ENCODE peak calls at places on chromosomes 16 and 17, in ten cellular contexts. One of them, this sample, is unnamed.

GRCh38 chr16:21302454-21302853 is 24.4 kb upstream of the CRYM start:
- DNase-seq in uterus: no peak
- DNase-seq in Peyer's patch: no peak
- DNase-seq in stomach: no peak
- DNase-seq in ovary: no peak
- DNase-seq in breast epithelium: no peak
- DNase-seq in heart left ventricle: no peak
- DNase-seq in suprapubic skin: no peak
- DNase-seq in body of pancreas: no peak
- DNase-seq in adrenal gland: no peak
- DNase-seq in this sample: peak

GRCh38 chr16:75064403-75065148 is 52.0 kb downstream of the LDHD start:
- DNase-seq in Peyer's patch: peak
- DNase-seq in ovary: no peak
- DNase-seq in breast epithelium: peak
- DNase-seq in body of pancreas: no peak
- DNase-seq in suprapubic skin: no peak
- DNase-seq in heart left ventricle: no peak
- DNase-seq in adrenal gland: no peak
- DNase-seq in uterus: no peak
- DNase-seq in stomach: peak
- DNase-seq in this sample: peak

GRCh38 chr16:11232852-11233726 is 22.9 kb downstream of the SOCS1 start:
- DNase-seq in ovary: no peak
- DNase-seq in uterus: no peak
- DNase-seq in breast epithelium: peak
- DNase-seq in body of pancreas: no peak
- DNase-seq in suprapubic skin: no peak
- DNase-seq in heart left ventricle: peak
- DNase-seq in Peyer's patch: peak
- DNase-seq in adrenal gland: no peak
- DNase-seq in stomach: peak
- DNase-seq in this sample: no peak

GRCh38 chr16:86185089-86185488 is 286.1 kb downstream of the IRF8 start:
- DNase-seq in body of pancreas: no peak
- DNase-seq in adrenal gland: no peak
- DNase-seq in breast epithelium: no peak
- DNase-seq in heart left ventricle: no peak
- DNase-seq in ovary: no peak
- DNase-seq in suprapubic skin: no peak
- DNase-seq in stomach: no peak
- DNase-seq in uterus: no peak
- DNase-seq in Peyer's patch: no peak
- DNase-seq in this sample: no peak

GRCh38 chr17:18850679-18851078 is 7.3 kb upstream of the PRPSAP2 start:
- DNase-seq in body of pancreas: no peak
- DNase-seq in stomach: no peak
- DNase-seq in adrenal gland: no peak
- DNase-seq in suprapubic skin: no peak
- DNase-seq in ovary: no peak
- DNase-seq in breast epithelium: no peak
- DNase-seq in heart left ventricle: no peak
- DNase-seq in uterus: no peak
- DNase-seq in Peyer's patch: no peak
- DNase-seq in this sample: no peak

GRCh38 chr16:87416826-87417471 is 24.8 kb downstream of the MAP1LC3B start:
- DNase-seq in breast epithelium: no peak
- DNase-seq in adrenal gland: peak
- DNase-seq in ovary: no peak
- DNase-seq in stomach: no peak
- DNase-seq in uterus: peak
- DNase-seq in suprapubic skin: no peak
- DNase-seq in heart left ventricle: no peak
- DNase-seq in Peyer's patch: no peak
- DNase-seq in body of pancreas: no peak
- DNase-seq in this sample: peak

GRCh38 chr17:29363716-29364115 is 26.4 kb upstream of the TAOK1 start:
- DNase-seq in breast epithelium: no peak
- DNase-seq in ovary: no peak
- DNase-seq in uterus: no peak
- DNase-seq in stomach: no peak
- DNase-seq in heart left ventricle: no peak
- DNase-seq in suprapubic skin: no peak
- DNase-seq in adrenal gland: no peak
- DNase-seq in body of pancreas: no peak
- DNase-seq in Peyer's patch: no peak
- DNase-seq in this sample: no peak

GRCh38 chr17:36878216-36878615 is 59.1 kb upstream of the LHX1 start:
- DNase-seq in ovary: no peak
- DNase-seq in adrenal gland: no peak
- DNase-seq in Peyer's patch: no peak
- DNase-seq in uterus: no peak
- DNase-seq in heart left ventricle: no peak
- DNase-seq in breast epithelium: no peak
- DNase-seq in stomach: no peak
- DNase-seq in body of pancreas: no peak
- DNase-seq in suprapubic skin: no peak
- DNase-seq in this sample: no peak

GRCh38 chr17:74163271-74163821 is 40.1 kb upstream of the RPL38 start:
- DNase-seq in body of pancreas: no peak
- DNase-seq in adrenal gland: no peak
- DNase-seq in ovary: no peak
- DNase-seq in stomach: no peak
- DNase-seq in Peyer's patch: no peak
- DNase-seq in breast epithelium: no peak
- DNase-seq in uterus: no peak
- DNase-seq in suprapubic skin: peak
- DNase-seq in heart left ventricle: no peak
- DNase-seq in this sample: no peak

GRCh38 chr16:52613508-52613907 is 66.6 kb upstream of the TOX3 start:
- DNase-seq in ovary: no peak
- DNase-seq in suprapubic skin: no peak
- DNase-seq in Peyer's patch: no peak
- DNase-seq in stomach: no peak
- DNase-seq in adrenal gland: no peak
- DNase-seq in heart left ventricle: no peak
- DNase-seq in breast epithelium: no peak
- DNase-seq in uterus: no peak
- DNase-seq in body of pancreas: no peak
- DNase-seq in this sample: no peak

GRCh38 chr16:23679986-23680336 is 1.3 kb downstream of the PLK1 start:
- DNase-seq in ovary: no peak
- DNase-seq in adrenal gland: no peak
- DNase-seq in suprapubic skin: no peak
- DNase-seq in Peyer's patch: no peak
- DNase-seq in heart left ventricle: no peak
- DNase-seq in breast epithelium: no peak
- DNase-seq in uterus: no peak
- DNase-seq in body of pancreas: no peak
- DNase-seq in stomach: no peak
- DNase-seq in this sample: no peak

GRCh38 chr16:23676924-23677480 is 1.7 kb upstream of the PLK1 start:
- DNase-seq in adrenal gland: no peak
- DNase-seq in uterus: no peak
- DNase-seq in breast epithelium: no peak
- DNase-seq in suprapubic skin: no peak
- DNase-seq in heart left ventricle: no peak
- DNase-seq in body of pancreas: peak
- DNase-seq in Peyer's patch: peak
- DNase-seq in ovary: no peak
- DNase-seq in stomach: no peak
- DNase-seq in this sample: no peak

GRCh38 chr16:23679274-23679985 is 741 bp downstream of the PLK1 start:
- DNase-seq in stomach: no peak
- DNase-seq in body of pancreas: no peak
- DNase-seq in Peyer's patch: peak
- DNase-seq in uterus: no peak
- DNase-seq in ovary: no peak
- DNase-seq in heart left ventricle: no peak
- DNase-seq in breast epithelium: no peak
- DNase-seq in adrenal gland: peak
- DNase-seq in suprapubic skin: no peak
- DNase-seq in this sample: peak

GRCh38 chr16:23682181-23682580 is 3.5 kb downstream of the PLK1 start:
- DNase-seq in stomach: no peak
- DNase-seq in uterus: no peak
- DNase-seq in breast epithelium: no peak
- DNase-seq in ovary: no peak
- DNase-seq in suprapubic skin: no peak
- DNase-seq in body of pancreas: no peak
- DNase-seq in adrenal gland: no peak
- DNase-seq in heart left ventricle: no peak
- DNase-seq in Peyer's patch: no peak
- DNase-seq in this sample: peak

GRCh38 chr16:23678430-23679273 is at the start of gene PLK1:
- DNase-seq in Peyer's patch: peak
- DNase-seq in ovary: peak
- DNase-seq in stomach: peak
- DNase-seq in adrenal gland: peak
- DNase-seq in breast epithelium: peak
- DNase-seq in heart left ventricle: peak
- DNase-seq in uterus: peak
- DNase-seq in body of pancreas: peak
- DNase-seq in suprapubic skin: peak
- DNase-seq in this sample: peak
- TF ChIP-seq POLR2A in Peyer's patch: no peak
- TF ChIP-seq POLR2A in ovary: no peak
- TF ChIP-seq POLR2A in stomach: no peak
- TF ChIP-seq POLR2A in adrenal gland: no peak
- TF ChIP-seq POLR2A in breast epithelium: no peak
- TF ChIP-seq POLR2A in heart left ventricle: no peak
- TF ChIP-seq POLR2A in uterus: no peak
- TF ChIP-seq POLR2A in body of pancreas: no peak
- TF ChIP-seq POLR2A in suprapubic skin: no peak
- TF ChIP-seq POLR2A in this sample: no peak

GRCh38 chr17:45310380-45311324 is 6.2 kb downstream of the MAP3K14 start:
- DNase-seq in body of pancreas: peak
- DNase-seq in ovary: no peak
- DNase-seq in adrenal gland: no peak
- DNase-seq in Peyer's patch: peak
- DNase-seq in suprapubic skin: no peak
- DNase-seq in stomach: peak
- DNase-seq in breast epithelium: no peak
- DNase-seq in heart left ventricle: no peak
- DNase-seq in uterus: no peak
- DNase-seq in this sample: no peak

GRCh38 chr17:45312477-45313418 is 4.1 kb downstream of the MAP3K14 start:
- DNase-seq in heart left ventricle: no peak
- DNase-seq in breast epithelium: no peak
- DNase-seq in stomach: no peak
- DNase-seq in body of pancreas: no peak
- DNase-seq in suprapubic skin: no peak
- DNase-seq in Peyer's patch: no peak
- DNase-seq in uterus: no peak
- DNase-seq in ovary: no peak
- DNase-seq in adrenal gland: no peak
- DNase-seq in this sample: no peak

GRCh38 chr17:45313419-45313771 is 3.4 kb downstream of the MAP3K14 start:
- DNase-seq in adrenal gland: no peak
- DNase-seq in ovary: no peak
- DNase-seq in Peyer's patch: no peak
- DNase-seq in body of pancreas: no peak
- DNase-seq in uterus: no peak
- DNase-seq in suprapubic skin: no peak
- DNase-seq in stomach: no peak
- DNase-seq in breast epithelium: no peak
- DNase-seq in heart left ventricle: no peak
- DNase-seq in this sample: no peak

GRCh38 chr17:45311406-45311761 is 5.4 kb downstream of the MAP3K14 start:
- DNase-seq in stomach: no peak
- DNase-seq in body of pancreas: no peak
- DNase-seq in heart left ventricle: no peak
- DNase-seq in breast epithelium: no peak
- DNase-seq in Peyer's patch: no peak
- DNase-seq in suprapubic skin: no peak
- DNase-seq in uterus: no peak
- DNase-seq in ovary: no peak
- DNase-seq in adrenal gland: no peak
- DNase-seq in this sample: no peak

DNA sequence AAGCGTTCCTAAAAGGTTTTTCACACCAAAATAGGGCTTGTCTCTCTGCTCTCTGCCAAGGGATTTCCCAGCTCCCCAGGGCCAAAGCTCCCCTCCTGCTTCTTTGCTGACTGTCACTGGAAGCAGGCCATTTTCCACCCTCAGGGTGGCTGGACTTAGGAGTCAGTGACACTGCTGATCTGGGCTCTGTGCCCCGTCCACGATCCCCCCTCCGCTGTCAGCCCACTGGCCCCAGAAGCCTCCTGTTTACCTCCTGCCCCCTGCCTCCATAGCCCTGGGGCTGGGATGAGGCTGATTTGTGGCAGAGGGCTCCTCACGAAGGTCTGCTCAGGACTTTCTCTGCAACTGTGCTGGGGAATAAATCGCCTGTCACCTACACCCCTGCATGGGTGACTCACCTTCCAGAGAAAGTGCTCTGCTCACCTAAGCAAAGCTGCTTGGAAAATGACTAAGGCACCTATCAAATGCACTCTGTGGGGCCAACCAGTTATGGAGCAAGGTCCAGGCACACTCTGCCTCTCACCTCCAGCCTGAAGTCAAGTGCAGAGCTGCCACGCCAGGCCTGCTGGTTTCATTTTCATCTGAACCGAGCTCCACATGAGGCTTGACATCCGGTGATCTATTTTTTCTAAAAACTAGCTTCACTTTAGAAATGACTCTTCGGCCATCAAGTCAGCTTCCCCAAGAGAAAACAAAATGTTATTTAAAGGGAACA is 4.9 kb downstream of the MAP3K14 start:
- DNase-seq in heart left ventricle: peak
- DNase-seq in body of pancreas: peak
- DNase-seq in adrenal gland: peak
- DNase-seq in stomach: peak
- DNase-seq in suprapubic skin: no peak
- DNase-seq in uterus: peak
- DNase-seq in ovary: no peak
- DNase-seq in breast epithelium: peak
- DNase-seq in Peyer's patch: peak
- DNase-seq in this sample: peak
- TF ChIP-seq POLR2A in heart left ventricle: no peak
- TF ChIP-seq POLR2A in body of pancreas: peak
- TF ChIP-seq POLR2A in adrenal gland: peak
- TF ChIP-seq POLR2A in stomach: no peak
- TF ChIP-seq POLR2A in suprapubic skin: no peak
- TF ChIP-seq POLR2A in uterus: no peak
- TF ChIP-seq POLR2A in ovary: no peak
- TF ChIP-seq POLR2A in breast epithelium: no peak
- TF ChIP-seq POLR2A in Peyer's patch: peak
- TF ChIP-seq POLR2A in this sample: no peak

GRCh38 chr17:2723997-2724782 is 12.6 kb upstream of the CLUH start:
- DNase-seq in suprapubic skin: peak
- DNase-seq in stomach: no peak
- DNase-seq in breast epithelium: no peak
- DNase-seq in ovary: no peak
- DNase-seq in body of pancreas: no peak
- DNase-seq in uterus: no peak
- DNase-seq in heart left ventricle: peak
- DNase-seq in Peyer's patch: peak
- DNase-seq in adrenal gland: no peak
- DNase-seq in this sample: no peak
- TF ChIP-seq POLR2A in suprapubic skin: no peak
- TF ChIP-seq POLR2A in stomach: no peak
- TF ChIP-seq POLR2A in breast epithelium: no peak
- TF ChIP-seq POLR2A in ovary: no peak
- TF ChIP-seq POLR2A in body of pancreas: no peak
- TF ChIP-seq POLR2A in uterus: no peak
- TF ChIP-seq POLR2A in heart left ventricle: peak
- TF ChIP-seq POLR2A in Peyer's patch: no peak
- TF ChIP-seq POLR2A in adrenal gland: no peak
- TF ChIP-seq POLR2A in this sample: no peak

GRCh38 chr16:31476305-31477219 is 4.6 kb downstream of the TGFB1I1 start:
- DNase-seq in body of pancreas: peak
- DNase-seq in ovary: no peak
- DNase-seq in stomach: peak
- DNase-seq in heart left ventricle: peak
- DNase-seq in Peyer's patch: peak
- DNase-seq in adrenal gland: peak
- DNase-seq in breast epithelium: no peak
- DNase-seq in uterus: peak
- DNase-seq in suprapubic skin: peak
- DNase-seq in this sample: no peak
- TF ChIP-seq POLR2A in body of pancreas: peak
- TF ChIP-seq POLR2A in ovary: no peak
- TF ChIP-seq POLR2A in stomach: no peak
- TF ChIP-seq POLR2A in heart left ventricle: no peak
- TF ChIP-seq POLR2A in Peyer's patch: peak
- TF ChIP-seq POLR2A in adrenal gland: peak
- TF ChIP-seq POLR2A in breast epithelium: no peak
- TF ChIP-seq POLR2A in uterus: no peak
- TF ChIP-seq POLR2A in suprapubic skin: no peak
- TF ChIP-seq POLR2A in this sample: no peak

This sample was measured in IMR-90.